ENCODE peak calls at places on chromosomes 6 and 20, in six cellular contexts. One of them, this sample, is unnamed.

GRCh38 chr20:11814276-11814675 is 103.4 kb upstream of the BTBD3 start:
- DNase-seq in AG10803: peak
- DNase-seq in AG08396: peak
- DNase-seq in effector memory CD8-positive, alpha-beta T cell: no peak
- DNase-seq in NCI-H2029: no peak
- DNase-seq in CD8-positive, alpha-beta T cell: no peak
- DNase-seq in this sample: no peak

GRCh38 chr6:73348550-73349204 is 5.4 kb downstream of the DPPA5 start:
- DNase-seq in AG10803: no peak
- DNase-seq in AG08396: no peak
- DNase-seq in effector memory CD8-positive, alpha-beta T cell: no peak
- DNase-seq in NCI-H2029: no peak
- DNase-seq in CD8-positive, alpha-beta T cell: no peak
- DNase-seq in this sample: no peak

GRCh38 chr6:138405816-138406403 is 1.9 kb downstream of the HEBP2 start:
- DNase-seq in AG10803: no peak
- DNase-seq in AG08396: no peak
- DNase-seq in effector memory CD8-positive, alpha-beta T cell: no peak
- DNase-seq in NCI-H2029: no peak
- DNase-seq in CD8-positive, alpha-beta T cell: no peak
- DNase-seq in this sample: no peak

GRCh38 chr6:131916847-131917246 is 34.3 kb downstream of the CCN2 start:
- DNase-seq in AG10803: peak
- DNase-seq in AG08396: no peak
- DNase-seq in effector memory CD8-positive, alpha-beta T cell: no peak
- DNase-seq in NCI-H2029: no peak
- DNase-seq in CD8-positive, alpha-beta T cell: no peak
- DNase-seq in this sample: no peak

GRCh38 chr6:467671-468082 is 76.1 kb downstream of the IRF4 start:
- DNase-seq in AG10803: no peak
- DNase-seq in AG08396: no peak
- DNase-seq in effector memory CD8-positive, alpha-beta T cell: no peak
- DNase-seq in NCI-H2029: no peak
- DNase-seq in CD8-positive, alpha-beta T cell: no peak
- DNase-seq in this sample: no peak

GRCh38 chr6:21800948-21801438 is 207.4 kb downstream of the SOX4 start:
- DNase-seq in AG10803: no peak
- DNase-seq in AG08396: peak
- DNase-seq in effector memory CD8-positive, alpha-beta T cell: no peak
- DNase-seq in NCI-H2029: peak
- DNase-seq in CD8-positive, alpha-beta T cell: no peak
- DNase-seq in this sample: no peak

GRCh38 chr6:166620478-166621113 is 6.5 kb downstream of the RPS6KA2 start:
- DNase-seq in AG10803: peak
- DNase-seq in AG08396: no peak
- DNase-seq in effector memory CD8-positive, alpha-beta T cell: no peak
- DNase-seq in NCI-H2029: no peak
- DNase-seq in CD8-positive, alpha-beta T cell: no peak
- DNase-seq in this sample: no peak

GRCh38 chr6:156028310-156029131 is 572.9 kb upstream of the NOX3 start:
- DNase-seq in AG10803: peak
- DNase-seq in AG08396: no peak
- DNase-seq in effector memory CD8-positive, alpha-beta T cell: no peak
- DNase-seq in NCI-H2029: no peak
- DNase-seq in CD8-positive, alpha-beta T cell: no peak
- DNase-seq in this sample: peak

GRCh38 chr6:148367418-148368024 is 24.9 kb downstream of the SASH1 start:
- DNase-seq in AG10803: peak
- DNase-seq in AG08396: peak
- DNase-seq in effector memory CD8-positive, alpha-beta T cell: no peak
- DNase-seq in NCI-H2029: no peak
- DNase-seq in CD8-positive, alpha-beta T cell: no peak
- DNase-seq in this sample: peak

GRCh38 chr6:2433686-2434085 is 188.3 kb upstream of the GMDS start:
- DNase-seq in AG10803: no peak
- DNase-seq in AG08396: no peak
- DNase-seq in effector memory CD8-positive, alpha-beta T cell: no peak
- DNase-seq in NCI-H2029: no peak
- DNase-seq in CD8-positive, alpha-beta T cell: no peak
- DNase-seq in this sample: no peak

GRCh38 chr6:6597682-6598081 is 9.2 kb downstream of the LY86 start:
- DNase-seq in AG10803: no peak
- DNase-seq in AG08396: no peak
- DNase-seq in effector memory CD8-positive, alpha-beta T cell: no peak
- DNase-seq in NCI-H2029: no peak
- DNase-seq in CD8-positive, alpha-beta T cell: no peak
- DNase-seq in this sample: no peak

GRCh38 chr20:46509523-46509922 is 3.8 kb downstream of the ZNF334 start:
- DNase-seq in AG10803: no peak
- DNase-seq in AG08396: no peak
- DNase-seq in effector memory CD8-positive, alpha-beta T cell: no peak
- DNase-seq in NCI-H2029: no peak
- DNase-seq in CD8-positive, alpha-beta T cell: no peak
- DNase-seq in this sample: no peak

GRCh38 chr6:73752943-73753342 is 56.9 kb downstream of the CD109 start:
- DNase-seq in AG10803: no peak
- DNase-seq in AG08396: no peak
- DNase-seq in effector memory CD8-positive, alpha-beta T cell: no peak
- DNase-seq in NCI-H2029: no peak
- DNase-seq in CD8-positive, alpha-beta T cell: no peak
- DNase-seq in this sample: no peak

GRCh38 chr6:157685596-157686280 is 137.3 kb upstream of the SNX9 start:
- DNase-seq in AG10803: no peak
- DNase-seq in AG08396: no peak
- DNase-seq in effector memory CD8-positive, alpha-beta T cell: no peak
- DNase-seq in NCI-H2029: no peak
- DNase-seq in CD8-positive, alpha-beta T cell: no peak
- DNase-seq in this sample: no peak

GRCh38 chr20:6679086-6679485 is 88.4 kb upstream of the BMP2 start:
- DNase-seq in AG10803: no peak
- DNase-seq in AG08396: no peak
- DNase-seq in effector memory CD8-positive, alpha-beta T cell: no peak
- DNase-seq in NCI-H2029: no peak
- DNase-seq in CD8-positive, alpha-beta T cell: no peak
- DNase-seq in this sample: no peak

GRCh38 chr6:106215608-106216007 is 110.0 kb downstream of the ATG5 start:
- DNase-seq in AG10803: no peak
- DNase-seq in AG08396: no peak
- DNase-seq in effector memory CD8-positive, alpha-beta T cell: no peak
- DNase-seq in NCI-H2029: no peak
- DNase-seq in CD8-positive, alpha-beta T cell: no peak
- DNase-seq in this sample: no peak

GRCh38 chr6:157410088-157410487 is 29.1 kb downstream of the ZDHHC14 start:
- DNase-seq in AG10803: peak
- DNase-seq in AG08396: no peak
- DNase-seq in effector memory CD8-positive, alpha-beta T cell: no peak
- DNase-seq in NCI-H2029: no peak
- DNase-seq in CD8-positive, alpha-beta T cell: no peak
- DNase-seq in this sample: no peak

GRCh38 chr6:168004023-168004422 is 6.6 kb downstream of the KIF25 start:
- DNase-seq in AG10803: no peak
- DNase-seq in AG08396: no peak
- DNase-seq in effector memory CD8-positive, alpha-beta T cell: no peak
- DNase-seq in NCI-H2029: no peak
- DNase-seq in CD8-positive, alpha-beta T cell: no peak
- DNase-seq in this sample: no peak

GRCh38 chr6:168956884-168957730 is 296.5 kb downstream of the THBS2 start:
- DNase-seq in AG10803: peak
- DNase-seq in AG08396: peak
- DNase-seq in effector memory CD8-positive, alpha-beta T cell: peak
- DNase-seq in NCI-H2029: peak
- DNase-seq in CD8-positive, alpha-beta T cell: peak
- DNase-seq in this sample: peak

GRCh38 chr20:49568491-49569151 is 684 bp upstream of the PTGIS start:
- DNase-seq in AG10803: no peak
- DNase-seq in AG08396: no peak
- DNase-seq in effector memory CD8-positive, alpha-beta T cell: no peak
- DNase-seq in NCI-H2029: no peak
- DNase-seq in CD8-positive, alpha-beta T cell: no peak
- DNase-seq in this sample: no peak

GRCh38 chr6:45538636-45539035 is 160.9 kb upstream of the SUPT3H start:
- DNase-seq in AG10803: peak
- DNase-seq in AG08396: no peak
- DNase-seq in effector memory CD8-positive, alpha-beta T cell: no peak
- DNase-seq in NCI-H2029: no peak
- DNase-seq in CD8-positive, alpha-beta T cell: no peak
- DNase-seq in this sample: no peak

GRCh38 chr20:23493172-23493772 is 2.4 kb downstream of the CST8 start:
- DNase-seq in AG10803: no peak
- DNase-seq in AG08396: no peak
- DNase-seq in effector memory CD8-positive, alpha-beta T cell: no peak
- DNase-seq in NCI-H2029: no peak
- DNase-seq in CD8-positive, alpha-beta T cell: no peak
- DNase-seq in this sample: no peak

GRCh38 chr6:2781685-2782355 is 16.6 kb downstream of the WRNIP1 start:
- DNase-seq in AG10803: no peak
- DNase-seq in AG08396: no peak
- DNase-seq in effector memory CD8-positive, alpha-beta T cell: no peak
- DNase-seq in NCI-H2029: no peak
- DNase-seq in CD8-positive, alpha-beta T cell: no peak
- DNase-seq in this sample: no peak

GRCh38 chr6:148240463-148240845 is 102.2 kb upstream of the SASH1 start:
- DNase-seq in AG10803: peak
- DNase-seq in AG08396: peak
- DNase-seq in effector memory CD8-positive, alpha-beta T cell: no peak
- DNase-seq in NCI-H2029: no peak
- DNase-seq in CD8-positive, alpha-beta T cell: no peak
- DNase-seq in this sample: no peak

GRCh38 chr20:36368400-36368799 is 62.3 kb downstream of the DLGAP4 start:
- DNase-seq in AG10803: no peak
- DNase-seq in AG08396: no peak
- DNase-seq in effector memory CD8-positive, alpha-beta T cell: no peak
- DNase-seq in NCI-H2029: peak
- DNase-seq in CD8-positive, alpha-beta T cell: no peak
- DNase-seq in this sample: no peak

GRCh38 chr20:23795526-23795925 is 31.0 kb downstream of the CST2 start:
- DNase-seq in AG10803: no peak
- DNase-seq in AG08396: no peak
- DNase-seq in effector memory CD8-positive, alpha-beta T cell: no peak
- DNase-seq in NCI-H2029: no peak
- DNase-seq in CD8-positive, alpha-beta T cell: no peak
- DNase-seq in this sample: no peak

GRCh38 chr20:51275816-51276215 is 252.9 kb upstream of the KCNG1 start:
- DNase-seq in AG10803: peak
- DNase-seq in AG08396: peak
- DNase-seq in effector memory CD8-positive, alpha-beta T cell: no peak
- DNase-seq in NCI-H2029: no peak
- DNase-seq in CD8-positive, alpha-beta T cell: no peak
- DNase-seq in this sample: no peak

GRCh38 chr6:133156689-133157088 is 84.5 kb upstream of the EYA4 start:
- DNase-seq in AG10803: no peak
- DNase-seq in AG08396: no peak
- DNase-seq in effector memory CD8-positive, alpha-beta T cell: no peak
- DNase-seq in NCI-H2029: no peak
- DNase-seq in CD8-positive, alpha-beta T cell: no peak
- DNase-seq in this sample: no peak

GRCh38 chr6:37657117-37657886 is 40.4 kb downstream of the MDGA1 start:
- DNase-seq in AG10803: no peak
- DNase-seq in AG08396: no peak
- DNase-seq in effector memory CD8-positive, alpha-beta T cell: no peak
- DNase-seq in NCI-H2029: no peak
- DNase-seq in CD8-positive, alpha-beta T cell: no peak
- DNase-seq in this sample: no peak

GRCh38 chr6:109055771-109056235 is 38.8 kb downstream of the SESN1 start:
- DNase-seq in AG10803: peak
- DNase-seq in AG08396: no peak
- DNase-seq in effector memory CD8-positive, alpha-beta T cell: no peak
- DNase-seq in NCI-H2029: no peak
- DNase-seq in CD8-positive, alpha-beta T cell: no peak
- DNase-seq in this sample: no peak

GRCh38 chr20:63734111-63734945 is 2.1 kb upstream of the LIME1 start:
- DNase-seq in AG10803: no peak
- DNase-seq in AG08396: no peak
- DNase-seq in effector memory CD8-positive, alpha-beta T cell: no peak
- DNase-seq in NCI-H2029: no peak
- DNase-seq in CD8-positive, alpha-beta T cell: no peak
- DNase-seq in this sample: no peak

GRCh38 chr6:33442283-33442682 is 12.1 kb upstream of the ZBTB9 start:
- DNase-seq in AG10803: no peak
- DNase-seq in AG08396: no peak
- DNase-seq in effector memory CD8-positive, alpha-beta T cell: no peak
- DNase-seq in NCI-H2029: no peak
- DNase-seq in CD8-positive, alpha-beta T cell: no peak
- DNase-seq in this sample: no peak

GRCh38 chr20:8853805-8854338 is 215.0 kb upstream of the PLCB4 start:
- DNase-seq in AG10803: peak
- DNase-seq in AG08396: peak
- DNase-seq in effector memory CD8-positive, alpha-beta T cell: no peak
- DNase-seq in NCI-H2029: peak
- DNase-seq in CD8-positive, alpha-beta T cell: no peak
- DNase-seq in this sample: no peak

This sample was measured in central memory CD4-positive, alpha-beta T cell.